ENCODE peak calls at places on chromosomes 7 and 10, in seven cellular contexts. W is PC-3; U is progenitor cell of endocrine pancreas; E is IMR-90; D is fibroblast of pulmonary artery; G is CD8-positive, alpha-beta T cell; Q is psoas muscle. F is an unnamed sample.

GRCh38 chr7:155986497-155987160 is 174.4 kb upstream of the SHH start:
- DNase-seq in W (no peak), U (peak; percentile 6), E (no peak), D (no peak), G (no peak), Q (no peak), F (no peak)

GRCh38 chr7:25862993-25863726 is 288.8 kb upstream of the NFE2L3 start:
- DNase-seq in W (no peak), U (no peak), E (no peak), D (no peak), G (no peak), Q (no peak), F (no peak)

GRCh38 chr7:24325708-24326107 is 41.7 kb downstream of the NPY start:
- DNase-seq in W (no peak), U (no peak), E (no peak), D (no peak), G (no peak), Q (no peak), F (no peak)

GRCh38 chr7:54349259-54349658 is 192.9 kb upstream of the VSTM2A start:
- DNase-seq in W (peak; percentile 52), U (no peak), E (no peak), D (peak; percentile 39), G (no peak), Q (no peak), F (peak; percentile 83)

GRCh38 chr10:107913317-107914294 is 749.1 kb upstream of the SORCS1 start:
- DNase-seq in W (no peak), U (no peak), E (no peak), D (no peak), G (no peak), Q (no peak), F (no peak)

GRCh38 chr10:132265878-132266496 is 41.8 kb downstream of the STK32C start:
- DNase-seq in W (no peak), U (no peak), E (peak; percentile 32), D (peak; percentile 36), G (no peak), Q (peak; percentile 8), F (no peak)

GRCh38 chr7:154690411-154690810 is 312.5 kb downstream of the PAXIP1 start:
- DNase-seq in W (no peak), U (no peak), E (no peak), D (no peak), G (no peak), Q (no peak), F (no peak)

GRCh38 chr7:3510101-3511020 is 209.3 kb downstream of the SDK1 start:
- DNase-seq in W (no peak), U (no peak), E (peak; percentile 4), D (no peak), G (no peak), Q (no peak), F (no peak)

GRCh38 chr10:60878224-60878623 is 65.8 kb downstream of the RHOBTB1 start:
- DNase-seq in W (peak; percentile 51), U (no peak), E (no peak), D (no peak), G (no peak), Q (peak; percentile 25), F (peak; percentile 28)

GRCh38 chr7:69677905-69678793 is 79.9 kb downstream of the AUTS2 start:
- DNase-seq in W (no peak), U (no peak), E (no peak), D (no peak), G (no peak), Q (no peak), F (no peak)

GRCh38 chr10:30247704-30248103 is 101.4 kb downstream of the MTPAP start:
- DNase-seq in W (no peak), U (no peak), E (no peak), D (no peak), G (no peak), Q (no peak), F (no peak)

GRCh38 chr10:71795248-71795647 is 21.9 kb upstream of the VSIR start:
- DNase-seq in W (peak; percentile 38), U (peak; percentile 44), E (peak; percentile 23), D (peak; percentile 50), G (no peak), Q (no peak), F (peak; percentile 49)

GRCh38 chr7:14691597-14692203 is 210.9 kb downstream of the DGKB start:
- DNase-seq in W (peak; percentile 57), U (peak; percentile 54), E (peak; percentile 30), D (peak; percentile 53), G (peak; percentile 25), Q (peak; percentile 39), F (peak; percentile 42)

GRCh38 chr7:80445351-80445750 is 66.5 kb downstream of the GNAT3 start:
- DNase-seq in W (no peak), U (no peak), E (no peak), D (no peak), G (no peak), Q (no peak), F (no peak)

GRCh38 chr7:106523482-106523881 is 137.5 kb downstream of the CCDC71L start:
- DNase-seq in W (no peak), U (no peak), E (no peak), D (no peak), G (no peak), Q (no peak), F (peak; percentile 16)

GRCh38 chr7:23759556-23760391 is 49.8 kb downstream of the STK31 start:
- DNase-seq in W (peak; percentile 86), U (no peak), E (peak; percentile 3), D (peak; percentile 39), G (no peak), Q (no peak), F (peak; percentile 82)

GRCh38 chr10:119620771-119621384 is 24.1 kb upstream of the TIAL1 start:
- DNase-seq in W (no peak), U (no peak), E (no peak), D (peak; percentile 42), G (no peak), Q (no peak), F (no peak)

GRCh38 chr7:33893377-33893776 is 12.0 kb upstream of the BMPER start:
- DNase-seq in W (peak; percentile 50), U (no peak), E (no peak), D (no peak), G (no peak), Q (no peak), F (peak; percentile 45)

GRCh38 chr10:117248700-117249465 is 8.0 kb downstream of the SLC18A2 start:
- DNase-seq in W (no peak), U (no peak), E (no peak), D (no peak), G (no peak), Q (no peak), F (no peak)

GRCh38 chr10:122643931-122644534 is 55.6 kb downstream of the C10orf120 start:
- DNase-seq in W (no peak), U (no peak), E (no peak), D (no peak), G (no peak), Q (no peak), F (no peak)

GRCh38 chr10:77332256-77332655 is 305.4 kb downstream of the KCNMA1 start:
- DNase-seq in W (no peak), U (no peak), E (no peak), D (no peak), G (no peak), Q (no peak), F (no peak)

GRCh38 chr10:57018452-57018851 is 657.4 kb upstream of the ZWINT start:
- DNase-seq in W (no peak), U (no peak), E (no peak), D (no peak), G (no peak), Q (no peak), F (no peak)

GRCh38 chr10:57014758-57015157 is 653.7 kb upstream of the ZWINT start:
- DNase-seq in W (no peak), U (no peak), E (no peak), D (no peak), G (no peak), Q (no peak), F (no peak)

GRCh38 chr10:57015595-57016303 is 654.7 kb upstream of the ZWINT start:
- DNase-seq in W (no peak), U (no peak), E (no peak), D (no peak), G (no peak), Q (no peak), F (no peak)

GRCh38 chr10:57015187-57015586 is 654.1 kb upstream of the ZWINT start:
- DNase-seq in W (no peak), U (no peak), E (no peak), D (no peak), G (no peak), Q (no peak), F (no peak)

GRCh38 chr10:57017356-57018037 is 656.4 kb upstream of the ZWINT start:
- DNase-seq in W (no peak), U (no peak), E (no peak), D (no peak), G (no peak), Q (no peak), F (peak; percentile 40)
- TF ChIP-seq CTCF in W (no peak), U (no peak), E (no peak), D (no peak), G (no peak), Q (no peak), F (no peak)

GRCh38 chr10:84117683-84118394 is 21.5 kb upstream of the GHITM start:
- DNase-seq in W (no peak), U (no peak), E (no peak), D (no peak), G (no peak), Q (no peak), F (no peak)

GRCh38 chr10:84118395-84119006 is 20.8 kb upstream of the GHITM start:
- DNase-seq in W (peak; percentile 35), U (no peak), E (no peak), D (no peak), G (no peak), Q (no peak), F (peak; percentile 24)

GRCh38 chr10:84108797-84109196 is 30.5 kb upstream of the GHITM start:
- DNase-seq in W (no peak), U (no peak), E (no peak), D (no peak), G (no peak), Q (no peak), F (no peak)

DNA sequence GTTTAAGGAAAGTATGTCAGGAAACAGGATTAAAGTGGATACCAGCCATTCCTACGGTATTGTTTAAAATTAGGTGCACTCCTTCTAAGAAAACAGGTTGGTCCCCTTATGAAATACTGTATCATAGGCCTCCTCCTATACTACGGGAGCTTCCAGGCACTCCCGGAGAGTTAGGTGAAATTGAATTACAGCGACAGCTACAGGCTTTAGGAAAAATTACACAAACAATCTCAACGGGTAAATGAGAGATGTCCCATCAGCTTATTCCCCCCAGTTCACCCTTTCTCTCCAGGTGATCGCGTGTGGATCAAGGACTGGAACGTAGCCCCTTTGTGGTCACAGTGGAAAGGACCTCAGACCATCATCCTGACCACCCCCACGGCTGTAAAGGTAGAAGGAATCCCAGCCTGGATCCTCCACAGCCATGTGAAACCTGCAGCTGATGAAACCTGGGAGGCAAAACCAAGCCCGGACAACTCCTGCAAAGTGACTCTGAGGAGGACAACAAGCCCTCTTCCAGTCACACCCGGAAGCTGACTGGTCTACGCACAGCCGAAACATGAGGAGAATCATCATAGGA is 25.1 kb upstream of the GHITM start:
- DNase-seq in W (peak; percentile 26), U (no peak), E (no peak), D (peak; percentile 2), G (no peak), Q (no peak), F (no peak)
- TF ChIP-seq CTCF in W (peak; percentile 45), U (peak; percentile 46), E (peak; percentile 31), D (peak; percentile 31), G (no peak), Q (no peak), F (peak; percentile 18)

GRCh38 chr7:135211179-135211945 is at the start of gene WDR91:
- DNase-seq in W (peak; percentile 91), U (peak; percentile 98), E (peak; percentile 85), D (peak; percentile 91), G (peak; percentile 96), Q (peak; percentile 97), F (peak; percentile 94)
- TF ChIP-seq CTCF in W (peak; percentile 28), U (no peak), E (no peak), D (no peak), G (no peak), Q (no peak), F (no peak)

GRCh38 chr7:52917982-52918578 is 117.4 kb upstream of the POM121L12 start:
- DNase-seq in W (peak; percentile 20), U (no peak), E (no peak), D (no peak), G (no peak), Q (no peak), F (peak; percentile 11)
- TF ChIP-seq CTCF in W (peak; percentile 68), U (peak; percentile 72), E (no peak), D (no peak), G (no peak), Q (no peak), F (peak; percentile 41)